ENCODE peak calls at places on chromosome 17, in five cellular contexts. One of them, this sample, is unnamed. For H3K27me3, the result is how much of the 10 kb centered on the place peaks cover.

GRCh38 chr17:5667871-5668270 is 83.6 kb upstream of the NLRP1 start:
- DNase-seq in right atrium auricular region: no peak
- DNase-seq in cardiac muscle cell: no peak
- DNase-seq in CD8-positive, alpha-beta T cell: no peak
- DNase-seq in body of pancreas: no peak
- DNase-seq in this sample: no peak

GRCh38 chr17:80650751-80651173 is 106.1 kb downstream of the RPTOR start:
- DNase-seq in body of pancreas: no peak
- DNase-seq in right atrium auricular region: no peak
- DNase-seq in cardiac muscle cell: no peak
- DNase-seq in CD8-positive, alpha-beta T cell: no peak
- DNase-seq in this sample: no peak

GRCh38 chr17:36812762-36813161 is 124.5 kb upstream of the LHX1 start:
- DNase-seq in right atrium auricular region: no peak
- DNase-seq in CD8-positive, alpha-beta T cell: no peak
- DNase-seq in body of pancreas: no peak
- DNase-seq in cardiac muscle cell: no peak
- DNase-seq in this sample: no peak

GRCh38 chr17:77852666-77853207 is 105.8 kb upstream of the TNRC6C start:
- DNase-seq in cardiac muscle cell: no peak
- DNase-seq in right atrium auricular region: no peak
- DNase-seq in CD8-positive, alpha-beta T cell: no peak
- DNase-seq in body of pancreas: no peak
- DNase-seq in this sample: no peak

GRCh38 chr17:60586288-60586974 is 13.6 kb upstream of the PPM1D start:
- DNase-seq in CD8-positive, alpha-beta T cell: no peak
- DNase-seq in right atrium auricular region: no peak
- DNase-seq in cardiac muscle cell: no peak
- DNase-seq in body of pancreas: peak
- DNase-seq in this sample: no peak

GRCh38 chr17:80866050-80866793 is 125.4 kb upstream of the CHMP6 start:
- DNase-seq in cardiac muscle cell: peak
- DNase-seq in body of pancreas: peak
- DNase-seq in CD8-positive, alpha-beta T cell: peak
- DNase-seq in right atrium auricular region: peak
- DNase-seq in this sample: no peak

GRCh38 chr17:71975998-71976649 is 144.7 kb upstream of the SOX9 start:
- DNase-seq in CD8-positive, alpha-beta T cell: no peak
- DNase-seq in cardiac muscle cell: peak
- DNase-seq in body of pancreas: peak
- DNase-seq in right atrium auricular region: peak
- DNase-seq in this sample: peak

GRCh38 chr17:60908324-60908723 is 230.7 kb downstream of the BCAS3 start:
- DNase-seq in CD8-positive, alpha-beta T cell: no peak
- DNase-seq in body of pancreas: no peak
- DNase-seq in right atrium auricular region: no peak
- DNase-seq in cardiac muscle cell: no peak
- DNase-seq in this sample: no peak

GRCh38 chr17:71224824-71225575 is 895.8 kb upstream of the SOX9 start:
- DNase-seq in cardiac muscle cell: peak
- DNase-seq in body of pancreas: peak
- DNase-seq in CD8-positive, alpha-beta T cell: no peak
- DNase-seq in right atrium auricular region: no peak
- DNase-seq in this sample: no peak

GRCh38 chr17:17425591-17425990 is 51.2 kb upstream of the MED9 start:
- DNase-seq in body of pancreas: no peak
- DNase-seq in CD8-positive, alpha-beta T cell: no peak
- DNase-seq in cardiac muscle cell: peak
- DNase-seq in right atrium auricular region: no peak
- DNase-seq in this sample: no peak

GRCh38 chr17:9473716-9474115 is 101.9 kb downstream of the STX8 start:
- DNase-seq in CD8-positive, alpha-beta T cell: no peak
- DNase-seq in right atrium auricular region: no peak
- DNase-seq in body of pancreas: no peak
- DNase-seq in cardiac muscle cell: peak
- DNase-seq in this sample: no peak

GRCh38 chr17:78973196-78973595 is 6.5 kb downstream of the LGALS3BP start:
- DNase-seq in right atrium auricular region: no peak
- DNase-seq in CD8-positive, alpha-beta T cell: no peak
- DNase-seq in cardiac muscle cell: peak
- DNase-seq in body of pancreas: no peak
- DNase-seq in this sample: no peak

GRCh38 chr17:56440391-56440790 is 153.1 kb upstream of the NOG start:
- DNase-seq in body of pancreas: no peak
- DNase-seq in CD8-positive, alpha-beta T cell: no peak
- DNase-seq in cardiac muscle cell: no peak
- DNase-seq in right atrium auricular region: no peak
- DNase-seq in this sample: no peak

GRCh38 chr17:70138309-70138865 is 30.9 kb upstream of the KCNJ2 start:
- DNase-seq in cardiac muscle cell: no peak
- DNase-seq in body of pancreas: no peak
- DNase-seq in CD8-positive, alpha-beta T cell: no peak
- DNase-seq in right atrium auricular region: no peak
- DNase-seq in this sample: peak

GRCh38 chr17:68595496-68595895 is 5.7 kb downstream of the FAM20A start:
- DNase-seq in CD8-positive, alpha-beta T cell: no peak
- DNase-seq in cardiac muscle cell: peak
- DNase-seq in right atrium auricular region: no peak
- DNase-seq in body of pancreas: no peak
- DNase-seq in this sample: no peak

DNA sequence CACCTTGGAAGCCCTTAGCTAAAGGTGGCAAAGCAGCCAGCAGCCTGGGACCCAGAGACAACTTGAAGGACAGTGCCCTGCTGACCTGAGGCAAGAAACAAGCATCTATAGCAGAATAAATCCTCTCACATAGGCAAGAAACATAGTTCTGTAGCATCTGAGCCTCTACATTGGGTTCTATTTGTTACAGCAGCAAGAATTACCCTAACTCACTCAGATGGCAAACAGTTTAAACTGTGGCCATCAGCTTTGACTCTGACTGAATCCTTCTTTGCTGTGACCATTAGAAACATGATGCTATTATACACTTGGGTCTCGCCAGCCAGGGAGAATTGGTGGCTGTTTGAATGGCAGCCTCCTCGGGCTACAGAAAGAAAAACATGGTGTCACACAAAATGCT is 53.1 kb upstream of the CCL1 start:
- DNase-seq in cardiac muscle cell: no peak
- DNase-seq in body of pancreas: no peak
- DNase-seq in right atrium auricular region: no peak
- DNase-seq in CD8-positive, alpha-beta T cell: no peak
- DNase-seq in this sample: no peak
- H3K27me3 ChIP-seq in cardiac muscle cell: under half
- H3K27me3 ChIP-seq in body of pancreas: under half
- H3K27me3 ChIP-seq in right atrium auricular region: under half
- H3K27me3 ChIP-seq in CD8-positive, alpha-beta T cell: under half
- H3K27me3 ChIP-seq in this sample: under half

DNA sequence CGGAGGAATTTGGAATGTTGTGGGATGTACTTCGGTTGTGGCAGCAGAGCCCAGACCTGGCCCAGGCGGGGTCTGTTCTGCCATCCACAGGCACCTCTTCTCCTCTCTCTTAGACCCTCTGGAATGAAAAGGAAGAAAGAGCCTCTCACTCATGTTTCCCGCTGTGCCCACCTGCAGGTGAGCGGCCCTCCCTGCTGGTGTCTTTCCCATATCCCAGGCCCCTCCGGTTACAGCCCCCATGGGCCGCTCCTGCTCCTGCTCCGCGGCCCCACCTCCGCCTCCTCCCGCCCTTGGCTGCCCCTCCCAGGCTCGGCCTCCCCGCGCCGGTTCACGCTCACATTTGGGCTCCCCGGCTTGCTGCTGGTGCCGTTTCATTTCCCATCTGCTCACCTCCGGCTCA is 98.7 kb upstream of the SDK2 start:
- DNase-seq in right atrium auricular region: no peak
- DNase-seq in cardiac muscle cell: no peak
- DNase-seq in body of pancreas: no peak
- DNase-seq in CD8-positive, alpha-beta T cell: no peak
- DNase-seq in this sample: no peak
- H3K4me3 ChIP-seq in right atrium auricular region: no peak
- H3K4me3 ChIP-seq in cardiac muscle cell: no peak
- H3K4me3 ChIP-seq in body of pancreas: no peak
- H3K4me3 ChIP-seq in CD8-positive, alpha-beta T cell: no peak
- H3K4me3 ChIP-seq in this sample: no peak

GRCh38 chr17:28191018-28191417 is 128.0 kb upstream of the TMEM97 start:
- DNase-seq in right atrium auricular region: no peak
- DNase-seq in cardiac muscle cell: no peak
- DNase-seq in body of pancreas: no peak
- DNase-seq in CD8-positive, alpha-beta T cell: no peak
- DNase-seq in this sample: no peak

GRCh38 chr17:28189667-28190066 is 129.3 kb upstream of the TMEM97 start:
- DNase-seq in body of pancreas: no peak
- DNase-seq in cardiac muscle cell: peak
- DNase-seq in CD8-positive, alpha-beta T cell: no peak
- DNase-seq in right atrium auricular region: no peak
- DNase-seq in this sample: no peak

GRCh38 chr17:28196637-28197036 is 122.4 kb upstream of the TMEM97 start:
- DNase-seq in right atrium auricular region: no peak
- DNase-seq in CD8-positive, alpha-beta T cell: no peak
- DNase-seq in body of pancreas: no peak
- DNase-seq in cardiac muscle cell: no peak
- DNase-seq in this sample: no peak

GRCh38 chr17:28188841-28189263 is 130.1 kb upstream of the TMEM97 start:
- DNase-seq in cardiac muscle cell: no peak
- DNase-seq in body of pancreas: no peak
- DNase-seq in CD8-positive, alpha-beta T cell: no peak
- DNase-seq in right atrium auricular region: no peak
- DNase-seq in this sample: peak

DNA sequence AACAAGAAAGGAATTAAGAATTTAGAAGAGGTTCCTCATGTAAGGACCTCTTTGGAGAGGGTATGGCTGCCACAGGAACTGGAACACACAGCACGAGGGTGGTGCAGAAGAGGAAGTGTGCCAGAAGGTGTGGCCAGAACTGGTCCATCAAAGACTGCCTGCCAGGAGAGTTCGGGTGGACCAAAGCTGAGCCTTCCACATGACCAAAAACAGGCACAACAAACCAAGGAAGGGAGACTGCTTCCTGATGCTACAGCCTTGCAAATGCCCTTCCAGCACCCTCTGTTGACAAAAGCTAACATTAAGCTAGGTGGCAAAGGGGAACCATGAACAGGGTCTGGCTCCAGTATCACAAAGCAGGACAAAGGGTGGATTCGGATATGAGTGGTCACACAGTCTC is 125.8 kb upstream of the TMEM97 start:
- DNase-seq in CD8-positive, alpha-beta T cell: no peak
- DNase-seq in body of pancreas: peak
- DNase-seq in cardiac muscle cell: no peak
- DNase-seq in right atrium auricular region: no peak
- DNase-seq in this sample: no peak
- TF ChIP-seq CTCF in CD8-positive, alpha-beta T cell: no peak
- TF ChIP-seq CTCF in body of pancreas: no peak
- TF ChIP-seq CTCF in cardiac muscle cell: no peak
- TF ChIP-seq CTCF in right atrium auricular region: peak
- TF ChIP-seq CTCF in this sample: no peak

DNA sequence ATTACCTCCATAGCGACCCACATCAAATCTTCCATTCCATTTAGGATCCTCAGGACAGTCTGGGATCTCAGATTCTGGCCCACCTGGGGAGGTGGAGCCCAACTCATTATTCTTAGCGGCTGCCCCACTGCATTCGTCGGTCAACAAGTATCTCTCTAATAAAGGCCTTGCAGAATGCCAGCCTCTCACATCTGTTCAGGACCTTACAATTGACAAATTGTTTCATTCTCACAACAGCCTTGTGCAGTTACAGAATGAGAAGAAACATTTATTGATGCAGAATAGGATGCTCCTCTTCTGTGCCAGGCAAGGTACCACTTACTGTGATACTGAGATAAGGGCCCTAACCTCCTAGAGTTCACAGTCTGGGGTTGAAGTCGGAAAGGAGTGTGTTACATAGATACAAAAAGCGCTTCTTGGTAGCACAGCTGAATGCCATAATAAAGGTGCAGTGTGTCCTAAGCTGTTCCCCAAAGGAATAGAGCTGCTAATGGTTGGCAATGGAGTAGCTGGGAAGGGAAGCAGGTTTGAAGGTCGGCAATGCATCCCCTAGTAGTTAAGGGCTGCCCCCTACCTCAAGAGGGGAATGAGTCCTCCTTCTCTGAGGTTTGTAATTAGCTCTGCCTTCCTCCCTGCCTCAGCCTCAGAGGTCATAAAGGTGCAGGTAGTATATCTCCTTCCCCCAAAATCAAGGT is 2.3 kb upstream of the MPP2 start:
- DNase-seq in body of pancreas: no peak
- DNase-seq in right atrium auricular region: no peak
- DNase-seq in CD8-positive, alpha-beta T cell: no peak
- DNase-seq in cardiac muscle cell: no peak
- DNase-seq in this sample: no peak
- H3K27me3 ChIP-seq in body of pancreas: under half
- H3K27me3 ChIP-seq in right atrium auricular region: under half
- H3K27me3 ChIP-seq in CD8-positive, alpha-beta T cell: under half
- H3K27me3 ChIP-seq in cardiac muscle cell: under half
- H3K27me3 ChIP-seq in this sample: under half

DNA sequence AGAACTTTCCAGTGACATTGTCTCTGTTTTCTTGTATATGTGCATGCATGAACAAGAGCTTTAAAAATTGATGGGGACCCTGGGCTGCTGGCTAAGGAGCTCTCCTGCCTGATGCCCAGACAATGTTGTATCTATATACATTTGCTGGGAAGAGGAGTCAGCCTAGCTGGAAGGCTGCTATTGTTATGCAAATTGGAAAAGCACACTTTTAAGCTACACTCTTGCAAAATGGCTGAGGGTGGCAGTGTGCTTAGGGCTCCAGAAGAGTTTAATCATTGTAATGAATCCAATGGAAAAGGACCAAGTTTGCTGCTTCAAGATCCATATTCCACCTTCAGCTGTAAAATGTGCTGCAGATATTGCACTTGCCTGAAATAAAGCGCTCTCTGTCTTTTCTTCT is 171.8 kb downstream of the PRKCA start:
- DNase-seq in body of pancreas: no peak
- DNase-seq in right atrium auricular region: no peak
- DNase-seq in cardiac muscle cell: no peak
- DNase-seq in CD8-positive, alpha-beta T cell: no peak
- DNase-seq in this sample: no peak
- H3K4me3 ChIP-seq in body of pancreas: no peak
- H3K4me3 ChIP-seq in right atrium auricular region: no peak
- H3K4me3 ChIP-seq in cardiac muscle cell: no peak
- H3K4me3 ChIP-seq in CD8-positive, alpha-beta T cell: no peak
- H3K4me3 ChIP-seq in this sample: no peak

DNA sequence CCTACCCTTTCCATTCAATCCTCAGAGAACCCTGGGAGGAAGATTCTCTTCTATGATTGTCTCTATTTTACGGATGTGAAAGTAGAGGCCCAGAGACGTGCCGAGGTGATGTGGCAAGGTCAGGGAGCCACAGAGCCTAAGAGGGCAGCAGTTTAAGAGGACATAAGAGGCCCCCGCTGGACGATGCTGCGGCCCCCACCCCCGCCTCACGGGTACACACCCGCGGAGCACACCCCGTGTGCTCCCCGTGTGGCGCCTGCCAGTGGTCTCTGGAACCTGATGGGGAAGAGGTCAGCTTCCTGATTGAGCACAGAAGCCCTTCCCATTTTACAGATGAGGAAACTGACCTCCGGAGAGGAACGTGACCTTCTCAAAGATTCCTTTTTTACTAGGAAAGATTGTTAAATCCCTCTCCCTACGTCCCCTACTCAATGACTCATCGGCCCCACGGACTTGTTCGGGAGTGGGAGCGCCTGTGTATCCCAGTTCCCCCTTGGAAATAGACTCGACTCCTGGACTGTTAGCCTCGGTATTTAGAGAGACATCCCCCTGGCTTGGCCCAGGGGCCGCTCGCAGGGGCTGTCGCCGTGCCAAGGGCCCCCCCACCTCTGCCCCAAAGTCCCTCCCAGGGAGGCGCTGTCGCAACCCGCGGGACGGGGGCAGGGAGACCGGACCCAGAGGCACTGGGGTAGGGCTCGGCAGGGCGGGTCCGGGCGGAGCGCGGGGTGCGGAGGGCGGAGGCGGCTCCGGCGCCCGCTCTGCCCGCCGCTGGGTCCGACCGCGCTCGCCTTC is at the start of gene ABCC3:
- DNase-seq in right atrium auricular region: no peak
- DNase-seq in body of pancreas: peak
- DNase-seq in cardiac muscle cell: peak
- DNase-seq in CD8-positive, alpha-beta T cell: no peak
- DNase-seq in this sample: no peak
- TF ChIP-seq CTCF in right atrium auricular region: no peak
- TF ChIP-seq CTCF in body of pancreas: no peak
- TF ChIP-seq CTCF in cardiac muscle cell: no peak
- TF ChIP-seq CTCF in CD8-positive, alpha-beta T cell: no peak
- TF ChIP-seq CTCF in this sample: no peak